ENCODE peak calls at places on chromosomes 11 and 22, in seven cellular contexts. L, K, R, V, J, E and H are unnamed samples.

GRCh38 chr11:124150684-124151083 is 32.5 kb upstream of the OR10D3 start:
- DNase-seq in L (no peak), K (no peak), R (no peak), V (no peak), J (no peak), E (no peak), H (no peak)

GRCh38 chr22:32318361-32318760 is 39.3 kb upstream of the RFPL3 start:
- DNase-seq in L (no peak), K (no peak), R (no peak), V (no peak), J (no peak), E (no peak), H (no peak)

GRCh38 chr22:24401824-24402434 is 25.5 kb upstream of the ADORA2A start:
- DNase-seq in L (peak; percentile 34), K (no peak), R (no peak), V (no peak), J (no peak), E (no peak), H (no peak)

GRCh38 chr11:69922015-69922595 is 102.9 kb upstream of the FGF3 start:
- DNase-seq in L (no peak), K (no peak), R (no peak), V (no peak), J (no peak), E (no peak), H (no peak)

GRCh38 chr11:2930705-2931415 is 1.6 kb upstream of the PHLDA2 start:
- DNase-seq in L (peak; percentile 84), K (peak; percentile 84), R (peak; percentile 73), V (peak; percentile 84), J (peak; percentile 90), E (peak; percentile 86), H (peak; percentile 79)

GRCh38 chr22:45504703-45505341 is 2.1 kb downstream of the FBLN1 start:
- DNase-seq in L (peak; percentile 74), K (no peak), R (no peak), V (no peak), J (peak; percentile 54), E (no peak), H (peak; percentile 95)

GRCh38 chr11:85697747-85698146 is 11.8 kb upstream of the CCDC89 start:
- DNase-seq in L (no peak), K (no peak), R (no peak), V (no peak), J (no peak), E (no peak), H (no peak)

GRCh38 chr11:9858218-9858617 is 194.3 kb downstream of the SWAP70 start:
- DNase-seq in L (peak; percentile 6), K (no peak), R (no peak), V (no peak), J (no peak), E (no peak), H (no peak)

GRCh38 chr11:83151274-83151977 is 5.5 kb upstream of the PCF11 start:
- DNase-seq in L (no peak), K (no peak), R (peak; percentile 61), V (peak; percentile 59), J (peak; percentile 49), E (no peak), H (no peak)

GRCh38 chr22:31102441-31103081 is 4.8 kb downstream of the SELENOM start:
- DNase-seq in L (no peak), K (no peak), R (no peak), V (peak; percentile 23), J (peak; percentile 94), E (no peak), H (no peak)

GRCh38 chr11:60193687-60194433 is 11.0 kb upstream of the MS4A6A start:
- DNase-seq in L (peak; percentile 52), K (peak; percentile 78), R (peak; percentile 61), V (peak; percentile 89), J (peak; percentile 66), E (peak; percentile 56), H (peak; percentile 72)

GRCh38 chr11:64802370-64803162 is 448 bp downstream of the MAP4K2 start:
- DNase-seq in L (peak; percentile 61), K (no peak), R (peak; percentile 78), V (no peak), J (no peak), E (no peak), H (no peak)

GRCh38 chr11:61893981-61894380 is 2.6 kb upstream of the FADS3 start:
- DNase-seq in L (no peak), K (no peak), R (no peak), V (peak; percentile 78), J (no peak), E (no peak), H (no peak)

GRCh38 chr11:21567628-21568290 is 625.1 kb upstream of the ANO5 start:
- DNase-seq in L (no peak), K (no peak), R (no peak), V (no peak), J (peak; percentile 14), E (no peak), H (no peak)

GRCh38 chr11:120335928-120336640 is at the start of gene ARHGEF12:
- DNase-seq in L (peak; percentile 98), K (peak; percentile 96), R (peak; percentile 94), V (peak; percentile 97), J (peak; percentile 98), E (peak; percentile 93), H (peak; percentile 97)

GRCh38 chr11:78666675-78667129 is 92.0 kb upstream of the NARS2 start:
- DNase-seq in L (no peak), K (no peak), R (no peak), V (no peak), J (no peak), E (no peak), H (no peak)

GRCh38 chr11:45073575-45074225 is 72.7 kb upstream of the PRDM11 start:
- DNase-seq in L (no peak), K (peak; percentile 81), R (peak; percentile 86), V (no peak), J (no peak), E (no peak), H (peak; percentile 17)

GRCh38 chr11:19437760-19438159 is 197.0 kb upstream of the E2F8 start:
- DNase-seq in L (no peak), K (no peak), R (no peak), V (peak; percentile 95), J (no peak), E (no peak), H (no peak)
- TF ChIP-seq EZH2phosphoT487 in L (no peak), K (no peak), R (no peak), V (no peak), J (no peak), E (no peak), H (no peak)

GRCh38 chr11:73273246-73273890 is 1.2 kb downstream of the P2RY6 start:
- DNase-seq in L (peak; percentile 57), K (no peak), R (no peak), V (no peak), J (no peak), E (no peak), H (no peak)

GRCh38 chr11:73270855-73271477 is 1.2 kb upstream of the P2RY6 start:
- DNase-seq in L (no peak), K (peak; percentile 7), R (no peak), V (no peak), J (no peak), E (no peak), H (no peak)

GRCh38 chr11:73272680-73273038 is 521 bp downstream of the P2RY6 start:
- DNase-seq in L (no peak), K (no peak), R (no peak), V (no peak), J (no peak), E (no peak), H (no peak)

GRCh38 chr11:73270089-73270854 is 1.9 kb upstream of the P2RY6 start:
- DNase-seq in L (no peak), K (peak; percentile 15), R (peak; percentile 44), V (no peak), J (no peak), E (no peak), H (no peak)

DNA sequence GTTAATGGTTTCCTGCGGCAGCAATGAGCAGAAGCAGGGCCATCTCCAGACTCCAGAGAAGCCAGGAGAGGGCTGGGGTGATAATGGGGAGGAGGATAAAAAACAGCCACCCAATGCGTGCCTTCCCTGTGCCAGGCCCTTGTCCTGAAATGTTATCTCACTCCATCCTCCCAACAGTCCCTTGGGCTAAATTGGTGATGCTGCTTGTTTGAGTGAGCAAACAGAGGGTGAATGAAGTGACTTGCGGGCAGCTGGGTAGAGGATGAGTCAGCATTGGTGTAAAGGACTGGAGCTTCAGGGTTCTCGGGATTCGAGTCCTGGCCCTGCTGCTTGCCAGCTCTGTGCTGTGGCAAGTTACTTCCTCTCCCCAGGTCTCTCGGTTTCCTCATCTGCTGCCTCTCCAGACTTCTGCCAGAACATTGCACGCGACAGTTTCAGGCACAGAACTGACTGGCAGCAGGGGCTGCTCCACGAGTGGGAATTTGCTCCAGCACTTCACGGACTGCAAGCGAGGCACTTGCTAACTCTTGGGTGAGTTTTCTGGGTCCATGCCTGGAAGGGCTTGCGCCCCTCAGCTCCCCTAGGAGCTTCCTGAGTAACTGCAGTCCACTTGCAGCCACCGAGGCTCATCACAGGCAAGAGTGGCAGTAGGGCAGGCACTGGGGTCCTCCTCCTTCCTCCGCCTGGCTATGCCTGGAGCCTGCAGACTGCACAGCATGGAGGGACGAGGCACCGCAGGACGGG is at the start of gene P2RY6:
- DNase-seq in L (peak; percentile 87), K (peak; percentile 87), R (no peak), V (peak; percentile 97), J (peak; percentile 58), E (no peak), H (no peak)
- H3K9me3 ChIP-seq in L (no peaks in the 10 kb centered on the region), K (no peaks in the 10 kb centered on the region), R (no peaks in the 10 kb centered on the region), V (no peaks in the 10 kb centered on the region), J (no peaks in the 10 kb centered on the region), E (no peaks in the 10 kb centered on the region), H (no peaks in the 10 kb centered on the region)

DNA sequence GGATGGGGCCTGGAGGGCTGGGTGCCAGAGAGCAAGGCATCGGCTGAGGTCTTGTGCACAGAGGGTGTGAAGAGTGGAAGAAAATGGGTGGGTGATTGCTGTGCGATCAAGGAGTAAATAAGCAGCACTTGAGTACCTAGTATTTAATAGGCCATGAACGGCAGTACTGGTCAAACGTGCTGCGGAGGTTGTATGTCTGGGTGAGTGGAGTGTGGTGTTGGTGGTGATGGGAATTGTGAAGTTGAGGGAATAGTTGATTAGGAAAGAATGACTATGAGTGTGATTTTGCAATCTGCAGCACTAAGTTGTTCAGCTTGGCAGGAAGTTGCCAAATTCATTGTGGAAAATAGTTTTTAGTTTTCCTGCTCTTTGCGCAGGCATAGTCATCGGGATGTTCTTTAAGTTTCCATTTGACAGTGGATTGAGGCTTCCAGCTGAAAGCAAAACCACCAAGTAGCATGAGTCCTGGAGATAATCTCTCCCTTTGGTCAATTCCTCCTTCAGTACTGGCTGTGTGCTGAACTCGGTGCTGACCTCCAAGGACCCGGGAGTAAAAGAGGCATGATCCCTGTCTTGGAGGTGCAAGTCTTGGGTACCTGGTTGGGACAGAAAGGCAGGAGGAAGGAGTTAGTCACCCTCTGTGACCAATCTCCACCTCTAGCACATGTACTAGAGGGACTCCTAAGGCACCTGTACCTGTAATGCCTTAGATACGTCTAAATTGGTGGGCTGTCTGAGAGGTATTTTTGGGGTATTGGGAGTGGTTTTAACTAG is 2.1 kb downstream of the PANX1 start:
- DNase-seq in L (no peak), K (no peak), R (no peak), V (peak; percentile 41), J (peak; percentile 49), E (no peak), H (no peak)
- TF ChIP-seq EZH2phosphoT487 in L (no peak), K (no peak), R (no peak), V (no peak), J (no peak), E (no peak), H (no peak)

DNA sequence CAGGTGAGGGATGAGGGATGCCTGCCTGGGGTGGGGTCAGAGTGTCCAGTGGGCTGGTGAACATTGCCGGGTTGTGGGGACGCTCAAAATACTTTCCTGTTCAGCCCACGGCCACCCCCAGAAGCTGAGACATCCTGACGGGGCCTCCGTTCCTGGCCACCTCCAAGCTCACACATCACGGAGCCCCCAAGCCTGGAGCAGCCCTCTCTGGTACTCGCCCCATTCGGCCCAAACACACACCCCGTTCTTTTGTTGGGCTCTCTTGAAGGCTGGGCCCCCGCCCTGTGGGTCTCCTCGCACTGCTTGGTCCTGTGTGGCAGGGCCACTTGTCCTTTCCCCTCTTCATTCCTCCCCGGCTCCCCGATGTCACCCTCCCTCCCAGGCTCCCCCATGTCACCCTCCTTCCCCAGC is 442.6 kb downstream of the TBC1D22A start:
- DNase-seq in L (no peak), K (no peak), R (no peak), V (no peak), J (peak; percentile 2), E (no peak), H (no peak)
- H3K9me3 ChIP-seq in L (no peaks in the 10 kb centered on the region), K (no peaks in the 10 kb centered on the region), R (no peaks in the 10 kb centered on the region), V (no peaks in the 10 kb centered on the region), J (no peaks in the 10 kb centered on the region), E (no peaks in the 10 kb centered on the region), H (no peaks in the 10 kb centered on the region)